ENCODE peak calls at places on chromosomes 5 and 9, in four cellular contexts. D is fibroblast of lung; L is H1; F is naive thymus-derived CD4-positive, alpha-beta T cell. G is an unnamed sample. For H3K4me1, the result is how much of the 10 kb centered on the place peaks cover.

GRCh38 chr9:78261403-78262001 is 25.6 kb downstream of the CEP78 start:
- DNase-seq in D (peak), L (no peak), F (peak), G (peak)

GRCh38 chr5:75886706-75887105 is 169.5 kb upstream of the POC5 start:
- DNase-seq in F (no peak), L (no peak), D (no peak), G (no peak)

GRCh38 chr9:107481035-107481434 is 8.5 kb downstream of the KLF4 start:
- DNase-seq in D (peak), L (no peak), F (no peak), G (no peak)

GRCh38 chr9:134286513-134287245 is 39.6 kb upstream of the RXRA start:
- DNase-seq in L (no peak), F (no peak), D (no peak), G (no peak)

GRCh38 chr9:85001925-85002324 is 332.4 kb downstream of the NTRK2 start:
- DNase-seq in F (no peak), L (no peak), D (no peak), G (no peak)

GRCh38 chr5:107700486-107700885 is 29.7 kb upstream of the EFNA5 start:
- DNase-seq in F (no peak), L (no peak), D (no peak), G (no peak)

GRCh38 chr5:87541033-87541432 is 128.3 kb upstream of the CCNH start:
- DNase-seq in L (no peak), F (no peak), D (peak), G (no peak)

GRCh38 chr9:2492161-2492560 is 129.4 kb upstream of the VLDLR start:
- DNase-seq in L (no peak), F (no peak), D (no peak), G (no peak)

GRCh38 chr9:129640086-129640870 is 1.7 kb downstream of the ASB6 start:
- DNase-seq in F (no peak), L (no peak), D (peak), G (no peak)

GRCh38 chr5:160054047-160054446 is 45.1 kb downstream of the TTC1 start:
- DNase-seq in F (no peak), L (no peak), D (no peak), G (no peak)

GRCh38 chr5:179393078-179393477 is 47.8 kb upstream of the ADAMTS2 start:
- DNase-seq in L (no peak), F (no peak), D (peak), G (no peak)

GRCh38 chr5:53560028-53560427 is 411 bp upstream of the NDUFS4 start:
- DNase-seq in D (no peak), F (no peak), L (no peak), G (peak)

GRCh38 chr5:1441166-1441865 is 3.9 kb downstream of the SLC6A3 start:
- DNase-seq in L (no peak), D (no peak), F (no peak), G (no peak)

GRCh38 chr5:59760798-59761348 is 132.7 kb downstream of the PDE4D start:
- DNase-seq in D (peak), L (no peak), F (no peak), G (no peak)

GRCh38 chr9:114339130-114339908 is 9.7 kb downstream of the ORM2 start:
- DNase-seq in D (peak), F (peak), L (peak), G (peak)

GRCh38 chr5:143539742-143540141 is 136.3 kb upstream of the NR3C1 start:
- DNase-seq in D (no peak), L (no peak), F (no peak), G (no peak)

GRCh38 chr9:81517954-81518353 is 171.4 kb downstream of the TLE1 start:
- DNase-seq in L (no peak), D (no peak), F (no peak), G (no peak)

GRCh38 chr5:68746220-68747076 is 347.4 kb upstream of the SLC30A5 start:
- DNase-seq in L (no peak), F (no peak), D (no peak), G (no peak)

GRCh38 chr5:17365756-17366155 is 132.3 kb upstream of the TAF11L2 start:
- DNase-seq in D (peak), F (no peak), L (no peak), G (no peak)

GRCh38 chr5:152634596-152634995 is 229.5 kb upstream of the NMUR2 start:
- DNase-seq in L (no peak), F (no peak), D (no peak), G (no peak)

GRCh38 chr5:42908509-42909488 is 97.1 kb upstream of the SELENOP start:
- DNase-seq in L (peak), D (peak), F (peak), G (peak)
- H3K27ac ChIP-seq in L (no peak), D (no peak), F (peak), G (peak)

DNA sequence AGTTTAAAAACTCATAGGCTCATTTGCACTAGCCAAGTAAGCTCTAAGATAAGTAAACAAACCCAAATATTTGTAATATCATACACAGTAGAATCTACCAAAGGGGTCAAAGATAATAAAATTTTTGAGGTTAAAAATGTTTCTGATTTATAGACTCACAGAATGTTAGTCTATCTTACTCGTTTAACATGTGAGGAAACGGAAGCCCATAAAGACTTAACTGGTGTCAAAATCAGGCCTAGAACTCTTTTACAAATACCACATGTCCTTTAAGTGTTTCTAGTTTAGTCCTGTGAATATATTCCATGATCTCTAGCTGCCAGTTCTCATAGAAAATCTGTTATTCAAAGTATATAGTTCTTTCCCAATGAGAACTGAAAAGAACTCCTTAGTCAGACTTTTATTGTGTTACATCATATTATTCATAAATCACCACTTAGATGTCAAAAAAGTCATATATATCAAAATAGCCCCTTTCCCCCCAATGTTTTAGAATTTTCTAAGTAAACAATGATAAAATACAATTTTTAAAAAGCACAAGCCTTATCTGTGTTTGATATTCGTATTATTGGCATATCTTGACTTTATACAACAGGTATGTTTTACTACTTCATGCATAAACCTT is 13.9 kb downstream of the RAB14 start:
- DNase-seq in F (no peak), D (no peak), L (no peak), G (no peak)
- H3K4me1 ChIP-seq in F (under half), D (under half), L (under half), G (half or more)

DNA sequence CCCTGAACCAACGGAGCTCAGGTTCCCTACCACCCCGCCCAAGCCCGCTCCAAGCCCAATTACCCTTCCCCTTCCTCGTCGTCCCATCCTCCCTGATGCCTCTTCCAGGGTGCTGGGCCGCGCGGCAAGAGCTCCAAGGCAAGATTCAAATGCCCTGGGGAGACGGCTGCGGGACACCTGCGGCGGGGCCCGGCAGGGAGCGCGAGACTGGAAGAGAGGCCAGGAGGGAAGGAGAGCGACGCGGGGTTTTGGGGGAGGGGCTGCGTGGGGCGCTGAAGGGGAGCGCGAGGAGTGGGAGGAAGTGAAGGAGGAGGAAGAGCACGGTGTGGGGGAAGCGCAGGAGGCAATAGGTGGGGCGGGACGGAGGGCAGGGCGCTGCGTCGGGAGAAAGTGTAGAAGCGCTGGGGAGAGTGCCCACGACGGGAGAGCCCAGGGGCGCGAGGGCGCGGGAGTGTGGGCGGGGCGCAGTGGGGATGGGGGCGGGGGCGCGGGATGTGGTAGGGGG is 975 bp upstream of the NXNL2 start:
- DNase-seq in D (peak), F (no peak), L (no peak), G (no peak)
- H3K27ac ChIP-seq in D (peak), F (no peak), L (no peak), G (no peak)

DNA sequence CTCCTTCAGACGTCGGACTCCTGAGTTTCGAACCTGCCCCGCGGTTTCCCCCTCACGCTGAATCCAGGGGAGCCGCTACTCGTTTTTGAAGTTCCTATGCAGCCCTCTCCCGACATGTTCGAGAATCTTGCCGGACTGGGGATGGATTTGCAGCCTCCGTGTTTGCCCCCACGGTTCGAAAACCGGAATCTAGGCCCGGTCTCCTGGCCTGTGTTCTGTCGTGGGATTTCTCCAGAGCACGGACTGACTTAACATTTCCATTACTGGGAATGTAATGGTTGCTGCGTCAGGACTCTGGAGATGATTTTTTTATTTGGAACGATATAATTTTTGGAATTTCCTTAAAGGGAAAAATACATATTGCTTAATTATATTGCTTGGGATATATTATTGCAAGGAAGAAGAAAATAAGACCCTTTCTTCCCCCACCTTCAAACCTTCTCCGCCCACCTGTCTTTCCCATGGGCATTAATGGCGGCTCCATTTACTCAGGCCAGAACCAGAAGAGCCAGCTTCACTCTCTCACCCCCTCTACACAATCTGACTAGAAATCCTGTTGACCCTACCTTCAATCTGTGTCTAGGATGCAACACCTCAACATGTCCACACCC is 8.5 kb upstream of the MGAT1 start:
- DNase-seq in L (no peak), D (peak), F (no peak), G (no peak)
- H3K4me1 ChIP-seq in L (under half), D (under half), F (under half), G (half or more)